ENCODE peak calls at places on chromosomes 16 and 17, in nine cellular contexts. B is prostate gland; W is CD8-positive, alpha-beta T cell; T is right lobe of liver; A is heart right ventricle; K is psoas muscle; U is stomach; J is CD8-positive, alpha-beta memory T cell; Y is IMR-90. O is an unnamed sample.

GRCh38 chr16:66728117-66728787 is 23.2 kb downstream of the DYNC1LI2 start:
- DNase-seq in T (no peak), U (peak; percentile 37), K (no peak), A (no peak), Y (peak; percentile 67), W (no peak), B (peak; percentile 39), J (peak; percentile 40), O (no peak)

GRCh38 chr16:29806641-29807425 is 504 bp downstream of the MAZ start:
- DNase-seq in B (peak; percentile 29), K (peak; percentile 67), W (peak; percentile 76), T (peak; percentile 79), Y (no peak), J (peak; percentile 51), A (peak; percentile 63), U (peak; percentile 44), O (peak; percentile 91)

GRCh38 chr16:22098538-22099255 is 6.4 kb downstream of the VWA3A start:
- DNase-seq in T (no peak), A (no peak), W (no peak), J (peak; percentile 36), K (no peak), B (no peak), Y (peak; percentile 44), U (no peak), O (no peak)

GRCh38 chr17:67266496-67266895 is 21.5 kb upstream of the HELZ start:
- DNase-seq in K (no peak), A (no peak), W (no peak), J (no peak), U (no peak), T (no peak), Y (no peak), B (no peak), O (no peak)

GRCh38 chr17:1966274-1967086 is 58.7 kb downstream of the RTN4RL1 start:
- DNase-seq in U (no peak), J (no peak), B (no peak), T (no peak), W (no peak), A (no peak), K (no peak), Y (no peak), O (peak; percentile 61)

GRCh38 chr17:40350410-40351184 is 13.9 kb downstream of the GJD3 start:
- DNase-seq in K (no peak), A (no peak), Y (no peak), J (no peak), U (no peak), W (no peak), B (no peak), T (no peak), O (peak; percentile 89)

GRCh38 chr16:72818286-72818845 is 229.6 kb downstream of the ZFHX3 start:
- DNase-seq in T (no peak), K (no peak), W (no peak), Y (no peak), U (no peak), A (no peak), J (no peak), B (no peak), O (no peak)

GRCh38 chr17:49873926-49874325 is 26.1 kb upstream of the TAC4 start:
- DNase-seq in K (no peak), Y (no peak), T (no peak), J (no peak), W (no peak), A (no peak), U (no peak), B (no peak), O (no peak)

GRCh38 chr17:29181226-29181625 is 1.0 kb upstream of the MYO18A start:
- DNase-seq in A (no peak), J (no peak), W (no peak), Y (no peak), T (no peak), K (no peak), B (no peak), U (no peak), O (peak; percentile 76)

GRCh38 chr16:14365200-14365851 is 264.7 kb downstream of the PARN start:
- DNase-seq in A (no peak), K (no peak), T (no peak), U (no peak), W (no peak), J (no peak), B (no peak), Y (no peak), O (no peak)

GRCh38 chr17:48024149-48025039 is 13.2 kb downstream of the COPZ2 start:
- DNase-seq in W (peak; percentile 53), U (peak; percentile 57), T (peak; percentile 66), K (peak; percentile 54), A (peak; percentile 42), Y (no peak), J (peak; percentile 23), B (peak; percentile 36), O (peak; percentile 73)

GRCh38 chr16:11225677-11226549 is 30.1 kb downstream of the SOCS1 start:
- DNase-seq in Y (no peak), B (no peak), A (no peak), W (no peak), T (no peak), J (no peak), U (no peak), K (no peak), O (no peak)

GRCh38 chr17:78806451-78806850 is 24.4 kb upstream of the CYTH1 start:
- DNase-seq in A (no peak), Y (no peak), W (peak; percentile 85), T (no peak), U (no peak), K (no peak), B (no peak), J (peak; percentile 78), O (no peak)

GRCh38 chr17:75084039-75084660 is 3.6 kb upstream of the SLC16A5 start:
- DNase-seq in U (no peak), A (no peak), Y (no peak), K (no peak), B (no peak), J (peak; percentile 56), W (no peak), T (no peak), O (peak; percentile 80)

GRCh38 chr17:75081611-75082540 is 5.9 kb upstream of the SLC16A5 start:
- DNase-seq in A (no peak), J (no peak), Y (no peak), U (no peak), B (no peak), T (no peak), K (no peak), W (no peak), O (peak; percentile 67)

GRCh38 chr17:75086496-75087181 is 1.1 kb upstream of the SLC16A5 start:
- DNase-seq in J (no peak), K (no peak), B (peak; percentile 42), A (no peak), W (no peak), Y (no peak), T (no peak), U (peak; percentile 50), O (peak; percentile 54)

GRCh38 chr17:75079023-75079373 is 8.8 kb upstream of the SLC16A5 start:
- DNase-seq in B (no peak), T (no peak), K (no peak), W (no peak), Y (no peak), J (no peak), U (no peak), A (no peak), O (no peak)

GRCh38 chr17:75082683-75083082 is 5.1 kb upstream of the SLC16A5 start:
- DNase-seq in J (no peak), W (no peak), Y (no peak), A (no peak), U (no peak), K (no peak), T (no peak), B (no peak), O (peak; percentile 35)
- H3K4me1 ChIP-seq in J (peaks cover 27% of the 10 kb centered on the region), W (peaks cover 25% of the 10 kb centered on the region), Y (peaks cover 24% of the 10 kb centered on the region), A (peaks cover 44% of the 10 kb centered on the region), U (peaks cover 23% of the 10 kb centered on the region), K (peaks cover 13% of the 10 kb centered on the region), T (peaks cover 56% of the 10 kb centered on the region), B (no peaks in the 10 kb centered on the region), O (peaks cover 51% of the 10 kb centered on the region)

DNA sequence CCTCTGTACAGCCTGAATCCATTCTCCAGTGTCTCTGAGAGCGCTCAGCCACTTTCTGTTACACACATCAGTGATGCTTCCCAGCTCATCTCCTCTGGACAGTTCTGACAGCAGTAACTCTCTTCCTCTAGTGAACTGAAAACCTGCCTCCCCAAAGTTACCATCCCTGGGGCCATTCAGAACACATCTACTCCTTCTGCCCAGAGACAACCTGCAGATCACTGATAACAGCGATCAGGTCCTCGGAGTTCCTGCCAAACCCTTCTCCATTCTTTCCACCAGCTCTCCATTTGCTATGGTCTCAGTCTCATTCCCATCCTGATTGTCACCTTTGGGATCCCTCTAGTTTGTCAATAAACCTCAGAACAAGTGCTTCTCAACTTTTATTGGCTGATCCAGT is 7.3 kb downstream of the ZZEF1 start:
- DNase-seq in Y (no peak), B (no peak), A (no peak), K (no peak), J (no peak), U (no peak), T (no peak), W (no peak), O (no peak)
- H3K4me1 ChIP-seq in Y (no peaks in the 10 kb centered on the region), B (peaks cover 14% of the 10 kb centered on the region), A (peaks cover 72% of the 10 kb centered on the region), K (peaks cover 63% of the 10 kb centered on the region), J (peaks cover 36% of the 10 kb centered on the region), U (peaks cover 79% of the 10 kb centered on the region), T (peaks cover 10% of the 10 kb centered on the region), W (peaks cover 29% of the 10 kb centered on the region), O (peaks cover 7% of the 10 kb centered on the region)

DNA sequence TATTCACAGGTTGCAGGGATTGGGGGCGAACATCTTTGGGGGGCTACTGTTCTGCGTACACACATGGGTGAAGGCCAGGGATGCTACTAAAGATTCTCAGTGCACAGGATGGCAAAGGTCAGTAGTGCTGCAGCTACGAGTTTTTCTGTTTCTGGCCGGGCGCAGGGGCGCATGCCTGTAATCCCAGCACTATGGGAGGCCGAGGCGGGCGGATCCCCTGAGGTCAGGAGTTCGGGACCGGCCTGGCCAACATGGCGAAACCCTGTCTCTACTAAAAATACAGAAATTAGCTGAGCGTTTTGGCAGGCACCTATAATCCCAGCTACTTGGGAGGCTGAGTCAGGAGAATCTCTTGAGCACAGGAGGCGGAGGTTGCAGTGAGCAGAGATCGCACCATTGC is 3.9 kb upstream of the ZNF598 start:
- DNase-seq in J (no peak), T (no peak), K (no peak), Y (no peak), W (no peak), B (no peak), U (no peak), A (no peak), O (no peak)
- H3K4me1 ChIP-seq in J (peaks cover 14% of the 10 kb centered on the region), T (peaks cover under 1% of the 10 kb centered on the region), K (peaks cover 10% of the 10 kb centered on the region), Y (peaks cover 10% of the 10 kb centered on the region), W (peaks cover 15% of the 10 kb centered on the region), B (peaks cover 9% of the 10 kb centered on the region), U (peaks cover 15% of the 10 kb centered on the region), A (peaks cover 15% of the 10 kb centered on the region), O (peaks cover 10% of the 10 kb centered on the region)

DNA sequence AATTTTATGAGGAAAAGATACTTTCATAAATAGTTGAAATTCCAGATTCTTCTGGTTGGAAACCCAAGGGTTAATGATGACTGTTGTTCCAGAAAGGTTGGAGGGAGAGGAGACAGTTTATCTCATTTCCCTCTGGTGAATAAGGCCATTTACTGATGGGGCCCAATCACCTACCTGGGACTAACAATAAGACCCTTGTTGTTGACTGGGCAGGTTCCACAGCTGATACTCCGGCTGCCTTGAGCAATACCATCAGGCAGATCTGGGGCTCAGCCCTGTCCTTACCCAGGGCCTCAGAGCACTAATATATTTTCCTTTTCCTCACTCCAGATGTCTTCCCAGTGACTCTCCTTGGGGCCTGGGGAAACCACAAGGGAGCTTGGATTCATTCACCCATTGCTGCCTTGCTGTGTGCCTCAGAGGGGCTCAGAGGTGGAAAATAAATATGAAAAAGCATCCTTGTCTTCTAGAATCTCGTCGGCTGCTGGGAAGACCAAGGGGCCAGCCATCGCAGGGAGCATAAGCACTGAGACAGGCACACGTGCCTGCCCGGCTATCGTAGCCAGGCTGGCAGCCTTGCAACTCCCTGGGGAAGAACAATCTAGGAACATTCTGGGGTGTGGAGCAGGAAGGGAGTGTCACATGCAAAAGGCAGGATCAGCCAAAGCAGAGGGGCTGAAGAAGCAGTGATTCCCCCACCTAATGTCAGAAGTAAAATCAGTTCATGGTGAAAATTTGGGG is 54.4 kb downstream of the MPRIP start:
- DNase-seq in Y (peak; percentile 59), W (no peak), T (no peak), U (no peak), B (no peak), J (no peak), A (no peak), K (no peak), O (no peak)
- H3K4me1 ChIP-seq in Y (peaks cover 32% of the 10 kb centered on the region), W (no peaks in the 10 kb centered on the region), T (no peaks in the 10 kb centered on the region), U (peaks cover 84% of the 10 kb centered on the region), B (no peaks in the 10 kb centered on the region), J (no peaks in the 10 kb centered on the region), A (peaks cover 100% of the 10 kb centered on the region), K (peaks cover 88% of the 10 kb centered on the region), O (peaks cover 27% of the 10 kb centered on the region)